ENCODE peak calls at places on chromosomes 11 and 22, in five cellular contexts. G, N, A, E and S are unnamed samples.
A peak's percentile ranks its signal among the peaks of the same experiment; 100 is the strongest.

GRCh38 chr11:72750086-72750485 is 2.1 kb downstream of the ARAP1 start:
- DNase-seq in G (no peak), N (no peak), A (no peak), E (no peak), S (peak; percentile 46)

GRCh38 chr11:133982151-133982550 is 25.4 kb upstream of the IGSF9B start:
- DNase-seq in G (no peak), N (no peak), A (no peak), E (no peak), S (no peak)

GRCh38 chr22:37932821-37933578 is 20.4 kb downstream of the C22orf23 start:
- DNase-seq in G (no peak), N (no peak), A (no peak), E (no peak), S (peak; percentile 89)

GRCh38 chr11:33635161-33635560 is 65.5 kb downstream of the C11orf91 start:
- DNase-seq in G (no peak), N (peak; percentile 20), A (peak; percentile 76), E (no peak), S (no peak)

GRCh38 chr11:78190374-78190773 is 1.7 kb downstream of the USP35 start:
- DNase-seq in G (no peak), N (no peak), A (no peak), E (no peak), S (no peak)

GRCh38 chr22:46897246-46897623 is 134.8 kb downstream of the TBC1D22A start:
- DNase-seq in G (no peak), N (no peak), A (no peak), E (peak; percentile 31), S (no peak)

GRCh38 chr11:3169235-3169951 is 4.3 kb upstream of the OSBPL5 start:
- DNase-seq in G (peak; percentile 52), N (peak; percentile 79), A (peak; percentile 66), E (peak; percentile 31), S (peak; percentile 59)

GRCh38 chr22:48866906-48867597 is 960.6 kb downstream of the BRD1 start:
- DNase-seq in G (no peak), N (no peak), A (no peak), E (no peak), S (no peak)

GRCh38 chr11:78268516-78269410 is 80.0 kb downstream of the USP35 start:
- DNase-seq in G (no peak), N (peak; percentile 59), A (peak; percentile 25), E (no peak), S (no peak)

GRCh38 chr11:4606231-4607015 is 1.6 kb downstream of the TRIM68 start:
- DNase-seq in G (no peak), N (peak; percentile 76), A (peak; percentile 44), E (no peak), S (no peak)

GRCh38 chr11:100687630-100688395 is 725 bp downstream of the ARHGAP42 start:
- DNase-seq in G (peak; percentile 89), N (peak; percentile 89), A (peak; percentile 87), E (peak; percentile 86), S (peak; percentile 43)

DNA sequence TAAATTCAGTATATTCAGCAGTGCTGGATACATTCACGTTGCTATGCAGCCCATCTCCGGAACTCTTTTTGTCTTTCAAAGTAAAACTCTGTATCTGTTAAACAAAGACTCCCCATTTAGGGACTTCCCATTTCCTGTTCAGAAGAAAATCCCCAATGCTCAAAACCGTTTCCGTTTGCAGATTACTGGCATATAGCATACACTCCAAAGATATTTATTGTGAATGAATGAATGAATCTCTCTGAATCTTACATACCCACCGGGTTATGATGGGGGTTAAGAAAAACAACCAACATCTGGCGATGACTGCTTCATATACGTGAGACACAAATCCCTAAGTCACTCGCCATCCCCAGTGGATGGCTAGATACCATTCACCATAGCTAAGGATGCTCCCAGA is 1.6 kb downstream of the THY1 start:
- DNase-seq in G (no peak), N (peak; percentile 37), A (peak; percentile 18), E (no peak), S (no peak)
- H3K4me3 ChIP-seq in G (peak overlapping the region; percentile 89), N (peak overlapping the region; percentile 85), A (peak overlapping the region; percentile 59), E (no peak overlapping the region), S (peak overlapping the region; percentile 34)

GRCh38 chr22:43554694-43555365 is 143.0 kb downstream of the MPPED1 start:
- DNase-seq in G (no peak), N (no peak), A (no peak), E (no peak), S (no peak)

GRCh38 chr22:43554259-43554636 is 142.4 kb downstream of the MPPED1 start:
- DNase-seq in G (no peak), N (no peak), A (no peak), E (no peak), S (no peak)

GRCh38 chr22:43553451-43554258 is 141.8 kb downstream of the MPPED1 start:
- DNase-seq in G (no peak), N (no peak), A (no peak), E (no peak), S (no peak)

GRCh38 chr22:43560651-43561050 is 148.8 kb downstream of the MPPED1 start:
- DNase-seq in G (no peak), N (no peak), A (no peak), E (no peak), S (peak; percentile 63)

GRCh38 chr22:43555561-43556515 is 144.0 kb downstream of the MPPED1 start:
- DNase-seq in G (no peak), N (no peak), A (no peak), E (no peak), S (no peak)
- H3K9me3 ChIP-seq in G (no peaks in the 10 kb centered on the region), N (peaks cover 5% of the 10 kb centered on the region), A (no peaks in the 10 kb centered on the region), E (peaks cover 3% of the 10 kb centered on the region), S (peaks cover 10% of the 10 kb centered on the region)

DNA sequence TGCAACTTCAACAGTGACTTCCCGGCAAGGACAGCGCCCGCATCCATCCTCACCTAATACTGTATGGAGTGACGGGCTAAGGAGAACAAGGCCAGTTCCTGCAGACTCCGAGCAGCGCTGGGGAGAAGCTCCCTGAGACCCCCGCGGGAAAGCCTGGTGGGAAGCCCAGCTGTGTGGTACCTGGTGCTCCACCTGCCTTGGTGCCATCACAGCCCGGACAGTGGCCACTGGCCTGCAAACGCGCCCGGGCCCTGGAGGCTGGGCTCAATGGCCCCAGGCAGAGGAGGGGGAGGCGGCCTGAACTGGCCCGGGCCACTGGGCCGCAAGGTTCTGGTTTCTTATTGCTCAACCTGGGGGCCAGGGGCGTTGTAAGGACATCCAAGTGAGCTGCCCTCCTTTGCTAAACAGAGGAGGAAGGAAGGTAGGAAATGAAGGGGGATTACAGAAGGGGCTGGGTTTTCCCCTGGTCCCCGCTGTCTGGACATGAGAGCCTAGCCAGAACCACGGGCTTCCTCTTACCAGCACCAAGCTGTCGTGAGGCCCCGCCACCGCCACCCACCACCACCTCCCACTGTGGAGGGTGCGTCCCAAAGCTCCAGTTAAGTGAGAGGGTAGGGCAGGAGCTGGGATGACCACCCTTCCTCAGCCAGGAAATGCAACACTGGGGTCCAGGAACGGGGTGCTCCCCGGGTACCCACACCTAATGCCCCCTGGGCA is 8.5 kb upstream of the CDC42BPG start:
- DNase-seq in G (no peak), N (no peak), A (no peak), E (no peak), S (no peak)
- H3K4me1 ChIP-seq in G (no peaks in the 10 kb centered on the region), N (peaks cover 40% of the 10 kb centered on the region), A (peaks cover 41% of the 10 kb centered on the region), E (peaks cover 96% of the 10 kb centered on the region), S (peaks cover 100% of the 10 kb centered on the region)

DNA sequence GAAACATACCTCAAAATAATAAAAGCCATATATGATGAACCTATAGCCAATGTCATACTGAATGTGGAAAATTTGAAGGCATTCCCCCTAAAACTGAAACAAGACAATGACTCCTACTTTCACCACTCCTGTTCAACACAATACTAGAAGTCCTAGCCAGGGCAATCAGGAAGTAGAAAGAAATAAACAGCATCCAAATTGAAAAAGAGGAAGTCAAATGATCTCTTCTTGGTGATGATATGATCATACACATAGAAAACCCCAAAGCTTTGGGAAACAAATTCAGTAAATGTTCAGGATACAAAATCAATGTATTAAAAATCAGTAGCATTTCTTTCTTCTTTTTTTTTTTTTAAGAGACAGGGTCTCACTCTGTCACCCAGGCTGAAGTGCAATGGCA is 109.9 kb downstream of the DLG2 start:
- DNase-seq in G (no peak), N (no peak), A (no peak), E (no peak), S (no peak)
- H3K4me3 ChIP-seq in G (no peak overlapping the region), N (no peak overlapping the region), A (no peak overlapping the region), E (no peak overlapping the region), S (no peak overlapping the region)

GRCh38 chr22:20232781-20233180 is 35.3 kb downstream of the RTN4R start:
- DNase-seq in G (no peak), N (no peak), A (no peak), E (no peak), S (no peak)

GRCh38 chr22:20232237-20232598 is 35.9 kb downstream of the RTN4R start:
- DNase-seq in G (no peak), N (no peak), A (no peak), E (no peak), S (no peak)

GRCh38 chr22:20229916-20230775 is 38.0 kb downstream of the RTN4R start:
- DNase-seq in G (no peak), N (no peak), A (no peak), E (no peak), S (no peak)

GRCh38 chr22:20231499-20232236 is 36.5 kb downstream of the RTN4R start:
- DNase-seq in G (no peak), N (no peak), A (no peak), E (no peak), S (no peak)

GRCh38 chr22:20230777-20231420 is 37.2 kb downstream of the RTN4R start:
- DNase-seq in G (no peak), N (no peak), A (no peak), E (no peak), S (no peak)
- H3K9me3 ChIP-seq in G (no peaks in the 10 kb centered on the region), N (no peaks in the 10 kb centered on the region), A (no peaks in the 10 kb centered on the region), E (no peaks in the 10 kb centered on the region), S (no peaks in the 10 kb centered on the region)

DNA sequence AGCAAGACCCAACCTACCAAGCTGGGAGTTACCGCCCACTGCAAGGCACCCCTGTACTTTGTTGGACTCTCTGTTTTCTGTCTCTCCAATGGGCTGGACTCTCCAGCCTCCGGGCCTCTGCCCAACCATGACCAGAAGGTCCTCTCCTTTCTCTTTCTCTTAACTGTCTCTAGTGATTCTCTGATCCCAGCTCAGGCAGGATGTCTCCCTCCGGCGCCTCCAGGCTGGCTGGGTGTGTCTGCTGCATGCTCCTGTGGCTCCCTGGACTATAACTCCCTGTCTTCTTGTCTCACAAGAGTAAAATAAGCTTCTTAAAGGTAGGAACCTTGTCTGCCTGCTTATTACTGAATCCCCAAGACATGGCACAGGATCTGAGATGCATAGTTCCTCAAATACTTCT is 36.3 kb downstream of the TIMP3 start:
- DNase-seq in G (no peak), N (no peak), A (no peak), E (no peak), S (no peak)
- H3K4me1 ChIP-seq in G (peaks cover 10% of the 10 kb centered on the region), N (peaks cover 9% of the 10 kb centered on the region), A (peaks cover 2% of the 10 kb centered on the region), E (no peaks in the 10 kb centered on the region), S (no peaks in the 10 kb centered on the region)